ENCODE peak calls at places on chromosome 4, in nine cellular contexts. A is Peyer's patch; U is GM23338; Z is cardiac muscle cell; B is left lung; J is GM06990; D is pancreas; L is MG63; H is naive thymus-derived CD4-positive, alpha-beta T cell. R is an unnamed sample. For H3K36me3, the result is how much of the 10 kb centered on the place peaks cover.

GRCh38 chr4:87317527-87317926 is 5.2 kb downstream of the HSD17B13 start:
- DNase-seq in L (no peak), Z (peak), A (no peak), H (no peak), D (no peak), B (no peak), J (no peak), U (no peak), R (no peak)

GRCh38 chr4:11495291-11495690 is 66.6 kb upstream of the HS3ST1 start:
- DNase-seq in Z (peak), B (no peak), D (no peak), J (no peak), U (no peak), A (no peak), L (no peak), H (no peak), R (no peak)

GRCh38 chr4:67533112-67533511 is 12.2 kb downstream of the CENPC start:
- DNase-seq in J (no peak), A (no peak), H (no peak), D (no peak), L (no peak), U (no peak), Z (no peak), B (no peak), R (no peak)

GRCh38 chr4:124191329-124191728 is 521.2 kb downstream of the ANKRD50 start:
- DNase-seq in H (no peak), U (no peak), J (no peak), B (no peak), D (no peak), Z (no peak), L (no peak), A (no peak), R (no peak)

GRCh38 chr4:5198586-5198985 is 147.3 kb downstream of the STK32B start:
- DNase-seq in J (no peak), A (no peak), H (no peak), D (no peak), B (no peak), U (no peak), Z (no peak), L (no peak), R (no peak)

GRCh38 chr4:165131247-165131832 is 18.7 kb upstream of the TMEM192 start:
- DNase-seq in U (peak), H (peak), Z (peak), L (peak), B (no peak), D (no peak), J (peak), A (peak), R (no peak)

GRCh38 chr4:119897260-119897659 is 169.4 kb downstream of the MAD2L1 start:
- DNase-seq in J (no peak), Z (no peak), H (no peak), D (no peak), A (no peak), U (no peak), L (no peak), B (no peak), R (no peak)

GRCh38 chr4:184942447-184943425 is 75.6 kb upstream of the HELT start:
- DNase-seq in D (no peak), L (no peak), H (no peak), A (no peak), Z (peak), U (no peak), J (no peak), B (no peak), R (no peak)

GRCh38 chr4:186588503-186588902 is 33.1 kb upstream of the MTNR1A start:
- DNase-seq in D (no peak), A (no peak), H (no peak), Z (no peak), L (no peak), J (no peak), B (no peak), U (no peak), R (no peak)

GRCh38 chr4:186592450-186592849 is 37.1 kb upstream of the MTNR1A start:
- DNase-seq in H (no peak), U (no peak), L (no peak), J (no peak), A (no peak), B (no peak), D (no peak), Z (no peak), R (no peak)

GRCh38 chr4:186593587-186593973 is 38.2 kb upstream of the MTNR1A start:
- DNase-seq in J (no peak), L (no peak), U (no peak), H (no peak), B (no peak), Z (no peak), A (no peak), D (no peak), R (no peak)

GRCh38 chr4:186592961-186593586 is 37.7 kb upstream of the MTNR1A start:
- DNase-seq in L (no peak), U (no peak), B (no peak), J (no peak), A (no peak), Z (no peak), D (no peak), H (no peak), R (no peak)

DNA sequence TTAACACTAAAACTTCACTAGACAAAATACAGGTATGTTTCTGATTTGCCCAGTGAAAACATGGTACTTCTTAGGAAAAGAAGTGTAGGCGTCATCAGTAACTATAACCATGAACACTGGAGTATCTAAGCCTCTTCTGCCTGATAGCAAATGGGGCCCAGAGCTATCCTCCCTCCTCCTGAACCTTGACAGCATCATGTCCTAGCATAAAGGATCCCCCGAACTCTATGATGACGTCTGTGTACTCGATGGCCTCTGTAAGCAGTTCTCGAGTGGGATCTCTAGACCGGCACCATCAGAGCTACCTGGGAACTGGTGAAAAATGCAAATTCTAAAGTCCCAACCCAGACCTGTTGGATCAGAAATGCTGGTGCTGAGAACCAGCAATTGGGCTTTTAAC is 36.3 kb upstream of the MTNR1A start:
- DNase-seq in U (no peak), L (no peak), J (no peak), H (no peak), B (no peak), D (no peak), Z (no peak), A (no peak), R (no peak)
- H3K36me3 ChIP-seq in U (under half), L (under half), J (under half), H (under half), B (under half), D (under half), Z (under half), A (half or more), R (under half)

GRCh38 chr4:1801286-1801958 is 8.3 kb downstream of the FGFR3 start:
- DNase-seq in B (no peak), Z (no peak), A (no peak), J (no peak), D (peak), L (no peak), H (no peak), U (no peak), R (no peak)
- H3K36me3 ChIP-seq in B (under half), Z (under half), A (under half), J (under half), D (under half), L (under half), H (under half), U (under half), R (under half)

DNA sequence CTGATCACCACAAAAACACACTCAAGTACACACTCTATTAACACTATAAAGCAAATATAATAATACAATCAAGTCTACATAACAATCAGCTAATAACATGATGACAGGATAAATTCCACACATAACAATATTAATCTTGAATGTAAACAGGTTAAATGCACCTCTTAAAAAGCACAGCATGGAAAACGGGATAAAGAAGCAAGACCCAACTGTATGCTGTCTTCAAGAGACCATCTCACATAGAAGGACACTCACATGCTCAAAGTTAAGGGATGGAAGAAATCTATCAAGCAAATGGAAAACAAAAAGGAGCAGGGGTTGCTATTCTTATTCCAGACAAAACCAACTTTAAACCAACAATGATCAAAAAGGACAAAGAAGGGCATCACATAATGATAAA is 28.1 kb downstream of the CBR4 start:
- DNase-seq in H (no peak), J (no peak), A (no peak), D (no peak), U (no peak), L (no peak), Z (no peak), B (no peak), R (no peak)
- H3K36me3 ChIP-seq in H (under half), J (under half), A (half or more), D (under half), U (under half), L (under half), Z (under half), B (half or more), R (under half)

DNA sequence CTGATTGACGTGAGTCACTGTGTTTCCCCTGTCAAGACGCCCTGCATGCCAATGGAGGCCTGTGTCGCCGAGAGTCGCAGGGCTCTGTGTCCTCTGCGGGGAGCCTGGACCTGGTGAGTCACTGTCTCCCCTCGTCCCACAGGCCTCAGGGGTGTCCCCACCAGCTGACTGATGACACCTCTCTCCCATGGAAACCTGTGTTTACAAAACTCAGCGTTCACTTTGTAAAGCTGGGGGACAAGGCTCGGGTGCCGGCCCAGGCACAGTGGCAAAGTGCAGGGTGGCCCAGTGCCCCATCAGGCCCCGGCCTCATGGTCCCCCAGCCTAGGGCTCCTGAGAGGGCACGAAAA is 21.2 kb upstream of the HGFAC start:
- DNase-seq in D (no peak), J (no peak), L (no peak), A (no peak), H (no peak), Z (no peak), U (no peak), B (no peak), R (no peak)
- H3K36me3 ChIP-seq in D (under half), J (under half), L (under half), A (under half), H (under half), Z (under half), U (under half), B (half or more), R (under half)

GRCh38 chr4:48899432-48899749 is 7.2 kb downstream of the OCIAD2 start:
- DNase-seq in H (no peak), D (no peak), A (no peak), J (no peak), B (no peak), L (no peak), Z (no peak), U (no peak), R (no peak)
- H3K36me3 ChIP-seq in H (under half), D (under half), A (half or more), J (under half), B (under half), L (under half), Z (under half), U (under half), R (under half)

GRCh38 chr4:150628073-150628472 is 46.1 kb downstream of the MAB21L2 start:
- DNase-seq in U (no peak), A (no peak), L (no peak), H (no peak), D (no peak), J (no peak), B (no peak), Z (no peak), R (no peak)
- H3K36me3 ChIP-seq in U (under half), A (under half), L (under half), H (under half), D (under half), J (under half), B (under half), Z (under half), R (under half)

GRCh38 chr4:41665808-41666207 is 82.7 kb downstream of the PHOX2B start:
- DNase-seq in D (no peak), L (no peak), H (no peak), Z (no peak), U (no peak), A (no peak), J (no peak), B (no peak), R (no peak)

GRCh38 chr4:41670530-41670929 is 78.0 kb downstream of the PHOX2B start:
- DNase-seq in L (no peak), D (no peak), B (no peak), U (no peak), Z (no peak), J (no peak), H (no peak), A (no peak), R (peak)

GRCh38 chr4:41668024-41668423 is 80.5 kb downstream of the PHOX2B start:
- DNase-seq in A (no peak), Z (no peak), L (no peak), J (no peak), B (no peak), U (no peak), H (no peak), D (no peak), R (no peak)

DNA sequence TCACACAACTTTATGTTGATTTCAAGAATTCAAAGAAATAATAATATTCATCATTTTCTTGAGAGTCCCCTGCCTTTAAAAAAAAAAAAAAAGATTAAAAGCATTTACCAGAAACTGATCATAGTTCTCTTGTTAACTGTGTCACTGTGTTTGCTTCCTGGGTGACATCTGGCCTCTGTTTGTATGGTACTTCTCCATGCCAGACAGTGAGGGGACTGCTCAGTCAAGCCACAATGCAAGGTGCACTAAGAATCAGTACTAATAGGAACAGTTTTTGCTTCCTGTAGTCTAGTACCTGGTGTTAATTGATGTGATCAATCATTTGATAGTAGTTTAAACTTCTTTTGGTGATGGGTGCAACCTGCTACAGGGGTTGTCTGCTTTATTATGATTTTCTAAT is 77.5 kb downstream of the PHOX2B start:
- DNase-seq in D (no peak), J (no peak), A (no peak), B (no peak), Z (no peak), U (no peak), H (no peak), L (no peak), R (no peak)
- H3K36me3 ChIP-seq in D (under half), J (under half), A (under half), B (under half), Z (under half), U (under half), H (under half), L (under half), R (under half)

GRCh38 chr4:3420956-3421355 is 20.8 kb upstream of the HGFAC start:
- DNase-seq in A (no peak), B (no peak), Z (no peak), H (no peak), J (no peak), D (no peak), U (no peak), L (no peak), R (no peak)
- H3K36me3 ChIP-seq in A (under half), B (half or more), Z (under half), H (under half), J (under half), D (under half), U (under half), L (under half), R (under half)